ENCODE peak calls at places on chromosomes 7 and 10, in ten cellular contexts. H is heart left ventricle; C is NB4; V is breast epithelium; P is lower lobe of right lung; Z is CD8-positive, alpha-beta T cell; T is fibroblast of the aortic adventitia; B is transverse colon; I is A549; X is thyroid gland. G is an unnamed sample.

GRCh38 chr10:3623746-3624145 is 161.3 kb downstream of the KLF6 start:
- DNase-seq in H (no peak), C (no peak), V (no peak), P (no peak), Z (no peak), T (peak; percentile 85), B (no peak), I (no peak), X (no peak), G (peak; percentile 93)

GRCh38 chr10:97422921-97423420 is 3.0 kb upstream of the PGAM1 start:
- DNase-seq in H (no peak), C (peak; percentile 69), V (no peak), P (no peak), Z (no peak), T (peak; percentile 61), B (no peak), I (no peak), X (peak; percentile 49), G (peak; percentile 52)

GRCh38 chr10:88129013-88129412 is 265.6 kb downstream of the PTEN start:
- DNase-seq in H (no peak), C (peak; percentile 39), V (no peak), P (no peak), Z (no peak), T (no peak), B (no peak), I (no peak), X (no peak), G (no peak)

GRCh38 chr7:134710854-134711624 is 64.4 kb downstream of the BPGM start:
- DNase-seq in H (no peak), C (no peak), V (no peak), P (no peak), Z (peak; percentile 30), T (no peak), B (no peak), I (no peak), X (no peak), G (peak; percentile 38)

GRCh38 chr7:100003711-100004661 is 11.4 kb upstream of the ZKSCAN1 start:
- DNase-seq in H (no peak), C (no peak), V (peak; percentile 69), P (peak; percentile 82), Z (no peak), T (no peak), B (peak; percentile 70), I (no peak), X (no peak), G (no peak)

GRCh38 chr10:117663750-117664149 is 121.2 kb downstream of the EMX2 start:
- DNase-seq in H (no peak), C (peak; percentile 6), V (no peak), P (no peak), Z (no peak), T (peak; percentile 33), B (no peak), I (peak; percentile 23), X (no peak), G (peak; percentile 38)

GRCh38 chr10:129032626-129033353 is 434.3 kb upstream of the MGMT start:
- DNase-seq in H (no peak), C (no peak), V (no peak), P (no peak), Z (no peak), T (no peak), B (no peak), I (no peak), X (no peak), G (no peak)

GRCh38 chr10:29063806-29064644 is 224.8 kb upstream of the LYZL1 start:
- DNase-seq in H (no peak), C (no peak), V (no peak), P (no peak), Z (no peak), T (peak; percentile 54), B (no peak), I (peak; percentile 19), X (no peak), G (peak; percentile 53)

GRCh38 chr10:121379025-121379424 is 219.2 kb downstream of the FGFR2 start:
- DNase-seq in H (no peak), C (no peak), V (no peak), P (no peak), Z (no peak), T (no peak), B (no peak), I (no peak), X (no peak), G (no peak)

GRCh38 chr10:108427081-108427480 is 1262.6 kb upstream of the SORCS1 start:
- DNase-seq in H (no peak), C (no peak), V (no peak), P (no peak), Z (no peak), T (peak; percentile 71), B (no peak), I (no peak), X (no peak), G (no peak)

GRCh38 chr10:14386202-14386593 is 55.5 kb upstream of the FRMD4A start:
- DNase-seq in H (no peak), C (no peak), V (no peak), P (no peak), Z (no peak), T (peak; percentile 78), B (no peak), I (no peak), X (no peak), G (peak; percentile 94)

GRCh38 chr7:101121996-101122932 is 4.6 kb upstream of the SERPINE1 start:
- DNase-seq in H (peak; percentile 84), C (no peak), V (no peak), P (peak; percentile 58), Z (no peak), T (peak; percentile 99), B (peak; percentile 65), I (peak; percentile 89), X (peak; percentile 38), G (peak; percentile 99)

GRCh38 chr7:80307251-80307856 is 172.7 kb downstream of the GNAI1 start:
- DNase-seq in H (no peak), C (no peak), V (no peak), P (no peak), Z (no peak), T (peak; percentile 62), B (no peak), I (no peak), X (no peak), G (peak; percentile 81)

GRCh38 chr7:43076606-43077005 is 35.8 kb upstream of the HECW1 start:
- DNase-seq in H (no peak), C (no peak), V (no peak), P (no peak), Z (no peak), T (no peak), B (no peak), I (no peak), X (peak; percentile 15), G (no peak)

GRCh38 chr10:69004821-69005220 is 16.2 kb downstream of the KIFBP start:
- DNase-seq in H (no peak), C (peak; percentile 77), V (no peak), P (no peak), Z (no peak), T (peak; percentile 84), B (no peak), I (peak; percentile 35), X (no peak), G (peak; percentile 81)

GRCh38 chr7:14483663-14484062 is 418.9 kb downstream of the DGKB start:
- DNase-seq in H (no peak), C (no peak), V (no peak), P (no peak), Z (no peak), T (no peak), B (no peak), I (no peak), X (no peak), G (peak; percentile 5)
- TF ChIP-seq CTCF in H (no peak), C (no peak), V (no peak), P (no peak), Z (no peak), T (no peak), B (no peak), I (no peak), X (no peak), G (no peak)

DNA sequence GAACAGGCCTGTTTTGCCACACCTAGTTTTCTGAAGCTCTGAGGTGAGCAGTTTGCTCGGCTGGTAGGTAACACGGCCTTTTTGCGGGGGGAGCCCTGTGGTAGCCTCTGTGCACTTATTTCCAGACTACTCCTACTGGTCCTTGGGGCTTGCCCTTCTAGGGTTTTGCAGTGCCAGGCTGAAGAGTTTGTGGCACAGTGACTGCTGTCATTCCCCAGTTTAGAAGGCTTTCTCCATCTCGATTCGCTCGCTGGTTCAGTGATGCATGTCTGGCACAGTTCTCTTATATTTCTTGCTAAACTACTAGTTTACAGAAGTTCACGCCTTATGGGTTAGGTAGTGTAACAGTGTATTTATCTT is 711 bp downstream of the KIF20B start:
- DNase-seq in H (no peak), C (peak; percentile 53), V (no peak), P (no peak), Z (no peak), T (no peak), B (no peak), I (peak; percentile 10), X (no peak), G (no peak)
- H3K4me3 ChIP-seq in H (peak overlapping the region; percentile 74), C (peak overlapping the region; percentile 78), V (peak overlapping the region; percentile 74), P (peak overlapping the region; percentile 74), Z (peak overlapping the region; percentile 85), T (peak overlapping the region; percentile 98), B (peak overlapping the region; percentile 50), I (peak overlapping the region; percentile 54), X (no peak overlapping the region), G (peak overlapping the region; percentile 95)

DNA sequence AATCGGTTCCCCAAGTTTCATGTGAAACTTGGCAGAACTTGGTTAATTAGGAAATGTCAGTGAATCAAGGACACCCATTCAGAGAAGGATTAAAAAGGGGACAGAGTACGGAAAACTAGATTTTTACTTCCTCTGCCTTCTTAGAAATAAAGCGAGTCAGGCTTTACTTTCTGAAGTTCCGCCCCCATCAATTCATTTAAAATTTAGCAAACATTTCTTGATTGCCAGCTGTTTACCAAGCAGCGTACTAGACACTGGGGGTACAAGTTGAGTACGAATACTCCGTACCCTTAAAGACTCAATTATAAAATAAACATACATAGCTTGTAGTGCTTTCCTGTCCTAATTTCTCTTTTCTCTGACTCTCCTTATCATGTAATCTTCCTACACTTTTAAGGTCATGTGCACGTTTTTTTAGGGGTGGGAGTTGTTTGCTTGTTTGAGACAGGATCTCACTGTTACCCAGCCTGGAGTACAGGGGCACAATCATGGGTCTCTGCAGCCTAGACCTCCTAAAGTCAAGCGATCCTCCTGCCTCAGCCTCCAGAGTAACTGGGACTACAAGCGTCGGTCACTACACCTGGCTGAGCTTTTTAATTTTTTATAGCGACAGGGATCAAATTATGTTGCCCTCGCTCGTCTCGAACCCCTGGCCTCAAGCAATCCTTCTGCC is 704 bp upstream of the ABI1 start:
- DNase-seq in H (no peak), C (no peak), V (no peak), P (no peak), Z (no peak), T (no peak), B (no peak), I (no peak), X (no peak), G (no peak)
- TF ChIP-seq CTCF in H (peak; percentile 74), C (peak; percentile 52), V (peak; percentile 40), P (no peak), Z (peak; percentile 95), T (no peak), B (peak; percentile 39), I (peak; percentile 15), X (peak; percentile 39), G (no peak)

DNA sequence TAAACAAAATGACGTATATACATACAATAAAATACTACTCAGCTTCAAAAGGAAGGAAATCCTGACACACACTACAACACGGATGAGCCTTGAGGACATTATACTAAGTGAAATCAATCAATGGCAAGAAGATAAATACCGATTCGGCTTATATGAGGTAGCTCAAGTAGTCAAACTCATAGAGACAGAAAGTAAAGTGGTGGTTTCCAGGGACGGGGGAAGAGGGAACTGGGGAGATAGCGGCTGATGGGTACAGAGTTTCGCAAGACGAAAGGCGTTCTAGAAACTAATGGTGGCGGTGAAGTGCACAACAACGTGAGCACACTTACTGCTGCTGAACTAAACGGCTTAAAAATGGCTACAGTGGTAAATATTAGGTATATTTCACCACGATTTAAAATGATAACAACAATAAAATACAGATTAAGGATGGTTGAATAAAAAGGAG is 516.7 kb downstream of the PARD3 start:
- DNase-seq in H (no peak), C (peak; percentile 0), V (no peak), P (no peak), Z (no peak), T (no peak), B (no peak), I (no peak), X (no peak), G (no peak)
- H3K4me3 ChIP-seq in H (no peak overlapping the region), C (no peak overlapping the region), V (no peak overlapping the region), P (no peak overlapping the region), Z (no peak overlapping the region), T (no peak overlapping the region), B (no peak overlapping the region), I (no peak overlapping the region), X (no peak overlapping the region), G (no peak overlapping the region)